ENCODE peak calls at places on chromosomes 1 and 21, in five cellular contexts. A is SK-N-MC; P is CD8-positive, alpha-beta memory T cell; F is right atrium auricular region; K is pancreas. X is an unnamed sample.

GRCh38 chr21:38383411-38384245 is 114.6 kb downstream of the ERG start:
- DNase-seq in K (no peak), F (no peak), P (no peak), A (no peak), X (peak; percentile 55)

GRCh38 chr1:245261786-245262185 is 107.0 kb downstream of the KIF26B start:
- DNase-seq in K (no peak), A (no peak), P (no peak), F (peak; percentile 46), X (no peak)

GRCh38 chr1:179190861-179191260 is 38.6 kb downstream of the ABL2 start:
- DNase-seq in P (no peak), K (no peak), F (no peak), A (no peak), X (no peak)

GRCh38 chr1:34743775-34744174 is 11.1 kb upstream of the GJB5 start:
- DNase-seq in F (no peak), A (no peak), P (no peak), K (no peak), X (no peak)

GRCh38 chr1:87292684-87293493 is 35.8 kb upstream of the LMO4 start:
- DNase-seq in F (no peak), P (peak; percentile 48), A (peak; percentile 70), K (no peak), X (no peak)

GRCh38 chr1:221887091-221887746 is 145.3 kb upstream of the DUSP10 start:
- DNase-seq in P (no peak), F (peak; percentile 82), K (peak; percentile 60), A (no peak), X (peak; percentile 78)

GRCh38 chr1:212218911-212219310 is 66.3 kb upstream of the PPP2R5A start:
- DNase-seq in K (no peak), P (no peak), F (no peak), A (peak; percentile 22), X (no peak)

GRCh38 chr1:193819376-193819775 is 633.0 kb upstream of the B3GALT2 start:
- DNase-seq in F (no peak), K (no peak), A (no peak), P (no peak), X (no peak)

GRCh38 chr21:34761758-34762330 is 93.0 kb downstream of the CLIC6 start:
- DNase-seq in P (no peak), F (no peak), A (no peak), K (no peak), X (no peak)

GRCh38 chr1:245810181-245810727 is 655.5 kb downstream of the KIF26B start:
- DNase-seq in F (no peak), K (no peak), A (no peak), P (no peak), X (no peak)

GRCh38 chr21:45408271-45408791 is 3.4 kb downstream of the COL18A1 start:
- DNase-seq in P (no peak), K (no peak), F (no peak), A (no peak), X (peak; percentile 21)

GRCh38 chr1:111448482-111448917 is 556 bp downstream of the WDR77 start:
- DNase-seq in K (no peak), P (no peak), A (no peak), F (no peak), X (no peak)

GRCh38 chr1:109151591-109151990 is 37.7 kb downstream of the ELAPOR1 start:
- DNase-seq in K (no peak), A (no peak), F (no peak), P (no peak), X (no peak)

GRCh38 chr1:57118948-57119637 is 153.3 kb upstream of the C8B start:
- DNase-seq in F (no peak), P (no peak), K (no peak), A (no peak), X (no peak)

GRCh38 chr1:109241841-109242301 is 7.5 kb upstream of the CELSR2 start:
- DNase-seq in K (no peak), A (no peak), F (no peak), P (no peak), X (no peak)

GRCh38 chr1:156928043-156928602 is 7.7 kb downstream of the LRRC71 start:
- DNase-seq in A (no peak), K (no peak), P (no peak), F (no peak), X (no peak)

GRCh38 chr1:156926175-156926574 is 5.7 kb downstream of the LRRC71 start:
- DNase-seq in A (peak; percentile 26), P (no peak), F (no peak), K (no peak), X (peak; percentile 82)

GRCh38 chr1:156925154-156926010 is 5.0 kb downstream of the LRRC71 start:
- DNase-seq in F (no peak), A (no peak), K (no peak), P (no peak), X (no peak)

GRCh38 chr1:156929596-156930238 is 9.3 kb downstream of the LRRC71 start:
- DNase-seq in K (peak; percentile 34), A (no peak), F (no peak), P (no peak), X (no peak)

DNA sequence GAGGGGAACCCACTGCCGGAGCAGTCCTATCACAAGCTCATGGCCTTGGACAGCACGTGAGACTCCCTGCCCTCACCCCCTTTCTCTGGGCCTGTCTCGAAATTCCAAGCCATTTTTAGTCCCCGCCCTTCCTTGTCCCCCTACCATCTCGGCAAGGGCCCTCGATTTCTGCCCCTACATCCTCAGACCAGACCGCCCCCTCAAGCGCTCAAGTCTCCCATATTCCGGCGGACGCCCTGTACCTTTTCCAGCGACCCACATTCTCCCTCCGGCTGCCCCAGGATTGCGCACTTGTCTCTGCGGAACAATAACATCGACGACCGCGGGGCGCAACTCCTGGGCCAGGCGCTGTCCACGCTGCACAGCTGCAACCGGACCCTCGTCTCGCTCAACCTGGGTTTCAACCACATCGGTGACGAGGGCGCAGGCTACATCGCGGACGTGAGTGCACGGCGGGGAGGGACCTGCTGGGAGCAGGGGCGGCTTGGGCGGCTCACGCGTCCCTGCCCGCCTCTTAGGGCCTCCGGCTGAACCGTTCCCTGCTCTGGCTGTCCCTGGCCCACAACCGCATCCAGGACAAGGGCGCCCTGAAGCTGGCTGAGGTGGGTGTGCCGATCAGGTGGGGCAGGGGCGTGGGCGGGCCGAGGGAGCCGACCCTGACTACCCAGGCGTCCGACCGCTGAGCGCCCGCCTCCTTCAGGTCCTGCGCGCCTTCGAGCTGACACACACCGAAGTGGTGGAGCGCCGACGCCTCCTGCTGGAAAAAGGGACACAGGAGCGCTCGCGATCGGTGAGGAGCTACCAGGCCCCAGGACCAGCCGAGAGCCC is 7.0 kb downstream of the LRRC71 start:
- DNase-seq in P (peak; percentile 43), K (peak; percentile 86), F (peak; percentile 73), A (no peak), X (peak; percentile 88)
- H3K4me3 ChIP-seq in P (no peak overlapping the region), K (peak overlapping the region; percentile 36), F (peak overlapping the region; percentile 40), A (peak overlapping the region; percentile 47), X (no peak overlapping the region)

GRCh38 chr21:9730866-9731265 is 790.5 kb upstream of the TPTE start:
- DNase-seq in F (no peak), P (no peak), K (peak; percentile 57), A (no peak), X (no peak)
- H3K9me3 ChIP-seq in F (no peaks in the 10 kb centered on the region), P (peaks cover 4% of the 10 kb centered on the region), K (no peaks in the 10 kb centered on the region), A (no peaks in the 10 kb centered on the region), X (peaks cover 1% of the 10 kb centered on the region)

DNA sequence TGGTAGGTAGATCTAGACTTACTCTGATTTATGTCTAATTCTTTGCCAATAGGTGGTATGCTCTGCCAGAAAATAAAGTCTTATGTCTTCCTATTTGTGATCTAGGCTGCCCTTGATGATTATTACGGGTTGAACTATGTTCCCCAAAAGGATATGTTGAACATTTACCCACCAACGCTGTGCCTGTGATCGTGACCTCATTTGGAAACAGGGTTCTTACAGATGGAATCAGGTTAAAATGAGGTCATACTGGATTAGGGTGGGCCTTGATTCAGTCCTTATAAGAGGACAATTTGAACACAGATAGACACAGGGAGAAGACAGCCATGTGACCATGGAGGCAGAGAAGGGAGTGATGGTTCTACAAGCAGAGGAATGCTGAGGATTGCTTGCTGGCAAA is 95.1 kb upstream of the BCAR3 start:
- DNase-seq in P (no peak), F (no peak), K (no peak), A (no peak), X (no peak)
- H3K27ac ChIP-seq in P (no peak overlapping the region), F (no peak overlapping the region), K (no peak overlapping the region), A (no peak overlapping the region), X (no peak overlapping the region)

DNA sequence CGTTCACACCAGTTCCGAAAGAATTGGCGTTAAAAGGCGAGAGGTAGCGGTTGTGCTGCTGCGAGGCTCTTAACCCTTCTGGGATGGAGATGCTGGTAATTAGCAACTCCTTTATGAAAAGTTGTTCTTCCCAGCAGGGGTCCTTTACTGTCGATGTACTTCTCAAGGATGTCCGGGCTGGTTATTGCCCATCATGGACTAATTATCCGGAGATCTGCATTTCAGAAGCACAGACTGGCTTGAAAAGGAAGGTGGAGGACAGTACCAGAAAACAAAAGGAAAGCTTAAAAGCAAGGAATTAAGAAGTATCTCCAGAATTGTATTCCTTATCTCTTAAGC is 1.4 kb downstream of the AK4 start:
- DNase-seq in P (no peak), F (no peak), A (no peak), K (no peak), X (no peak)
- H3K4me3 ChIP-seq in P (peak overlapping the region; percentile 42), F (peak overlapping the region; percentile 88), A (peak overlapping the region; percentile 91), K (peak overlapping the region; percentile 79), X (peak overlapping the region; percentile 63)

DNA sequence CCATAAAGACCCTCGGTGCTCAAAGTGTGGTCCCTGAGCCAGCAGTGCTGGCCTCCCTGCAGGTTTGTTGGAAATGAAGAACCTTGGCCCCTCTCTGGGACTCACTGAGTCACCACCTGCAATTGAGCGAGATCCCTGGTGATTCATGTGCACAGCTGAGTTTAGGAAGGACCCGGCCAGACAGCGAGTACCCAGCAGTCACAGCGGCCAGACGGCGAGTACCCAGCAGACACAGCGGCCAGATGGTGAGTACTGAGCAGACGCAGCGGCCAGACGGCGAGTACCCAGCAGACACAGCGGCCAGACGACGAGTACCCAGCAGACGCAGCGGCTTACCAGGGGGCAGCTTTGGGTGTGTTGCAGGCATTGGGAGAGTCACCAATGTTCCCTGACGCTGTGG is 123.8 kb downstream of the PRDM16 start:
- DNase-seq in K (no peak), A (no peak), P (no peak), F (no peak), X (no peak)
- H3K9me3 ChIP-seq in K (no peaks in the 10 kb centered on the region), A (no peaks in the 10 kb centered on the region), P (no peaks in the 10 kb centered on the region), F (no peaks in the 10 kb centered on the region), X (no peaks in the 10 kb centered on the region)

GRCh38 chr1:96559707-96560588 is 161.6 kb upstream of the PTBP2 start:
- DNase-seq in P (no peak), F (peak; percentile 76), A (no peak), K (no peak), X (peak; percentile 50)
- H3K27ac ChIP-seq in P (no peak overlapping the region), F (peak overlapping the region; percentile 47), A (no peak overlapping the region), K (no peak overlapping the region), X (no peak overlapping the region)

GRCh38 chr1:8598783-8599182 is 218.7 kb downstream of the RERE start:
- DNase-seq in A (no peak), K (no peak), F (no peak), P (no peak), X (peak; percentile 37)
- H3K4me3 ChIP-seq in A (peak overlapping the region; percentile 12), K (no peak overlapping the region), F (no peak overlapping the region), P (no peak overlapping the region), X (no peak overlapping the region)

X was measured in right cardiac atrium.